ENCODE peak calls at places on chromosome 10, in six cellular contexts. R is lower lobe of right lung; Y is neural progenitor cell; G is cardiac muscle cell; T is right atrium auricular region; W is naive thymus-derived CD4-positive, alpha-beta T cell. X is an unnamed sample.

GRCh38 chr10:106997721-106998120 is 166.8 kb downstream of the SORCS1 start:
- DNase-seq in R (peak; percentile 58), Y (no peak), G (no peak), T (no peak), W (no peak), X (no peak)

GRCh38 chr10:182441-183201 is 47.4 kb downstream of the ZMYND11 start:
- DNase-seq in R (no peak), Y (no peak), G (no peak), T (no peak), W (no peak), X (no peak)

GRCh38 chr10:113463777-113464176 is 89.1 kb upstream of the HABP2 start:
- DNase-seq in R (no peak), Y (no peak), G (no peak), T (no peak), W (no peak), X (no peak)

GRCh38 chr10:24962998-24963397 is 10.6 kb upstream of the PRTFDC1 start:
- DNase-seq in R (no peak), Y (no peak), G (no peak), T (no peak), W (no peak), X (no peak)

GRCh38 chr10:113108180-113108835 is 158.3 kb downstream of the TCF7L2 start:
- DNase-seq in R (peak; percentile 60), Y (peak; percentile 74), G (peak; percentile 33), T (no peak), W (no peak), X (no peak)

GRCh38 chr10:9209105-9209798 is 1154.8 kb downstream of the GATA3 start:
- DNase-seq in R (no peak), Y (peak; percentile 79), G (peak; percentile 75), T (peak; percentile 72), W (peak; percentile 75), X (peak; percentile 54)

GRCh38 chr10:30431435-30431911 is 2.5 kb upstream of the MAP3K8 start:
- DNase-seq in R (no peak), Y (no peak), G (no peak), T (peak; percentile 79), W (no peak), X (no peak)

GRCh38 chr10:53432035-53432434 is 659.5 kb upstream of the MBL2 start:
- DNase-seq in R (no peak), Y (no peak), G (no peak), T (no peak), W (no peak), X (no peak)

GRCh38 chr10:97434055-97434454 is 8.1 kb downstream of the PGAM1 start:
- DNase-seq in R (no peak), Y (no peak), G (no peak), T (no peak), W (no peak), X (no peak)

GRCh38 chr10:8159628-8160165 is 105.2 kb downstream of the GATA3 start:
- DNase-seq in R (no peak), Y (no peak), G (no peak), T (no peak), W (no peak), X (no peak)

GRCh38 chr10:116183733-116184447 is 89.1 kb downstream of the GFRA1 start:
- DNase-seq in R (no peak), Y (peak; percentile 28), G (peak; percentile 79), T (no peak), W (no peak), X (no peak)

GRCh38 chr10:34168429-34168828 is 646.7 kb downstream of the PARD3 start:
- DNase-seq in R (no peak), Y (no peak), G (no peak), T (no peak), W (no peak), X (no peak)

GRCh38 chr10:13527864-13528137 is 1.0 kb downstream of the BEND7 start:
- DNase-seq in R (no peak), Y (no peak), G (no peak), T (no peak), W (no peak), X (no peak)

GRCh38 chr10:7561216-7561893 is 105.4 kb downstream of the ITIH5 start:
- DNase-seq in R (peak; percentile 44), Y (peak; percentile 37), G (peak; percentile 73), T (no peak), W (no peak), X (peak; percentile 81)

GRCh38 chr10:71771821-71772617 is 1.3 kb downstream of the VSIR start:
- DNase-seq in R (peak; percentile 63), Y (no peak), G (no peak), T (peak; percentile 90), W (no peak), X (no peak)

GRCh38 chr10:121572857-121573540 is 25.2 kb downstream of the FGFR2 start:
- DNase-seq in R (no peak), Y (no peak), G (no peak), T (no peak), W (no peak), X (no peak)

GRCh38 chr10:59627366-59628018 is 82.2 kb downstream of the SLC16A9 start:
- DNase-seq in R (no peak), Y (no peak), G (no peak), T (no peak), W (no peak), X (no peak)

GRCh38 chr10:95818663-95819062 is 62.7 kb downstream of the ENTPD1 start:
- DNase-seq in R (no peak), Y (no peak), G (no peak), T (no peak), W (no peak), X (no peak)

GRCh38 chr10:47176206-47176902 is 123.6 kb upstream of the GDF10 start:
- DNase-seq in R (no peak), Y (no peak), G (no peak), T (no peak), W (no peak), X (no peak)

GRCh38 chr10:21626457-21627161 is 92.6 kb downstream of the MLLT10 start:
- DNase-seq in R (no peak), Y (no peak), G (no peak), T (no peak), W (no peak), X (no peak)

GRCh38 chr10:96670786-96671185 is 49.5 kb downstream of the PIK3AP1 start:
- DNase-seq in R (no peak), Y (no peak), G (no peak), T (no peak), W (no peak), X (no peak)

GRCh38 chr10:47115322-47115721 is 184.7 kb upstream of the GDF10 start:
- DNase-seq in R (no peak), Y (no peak), G (no peak), T (no peak), W (no peak), X (no peak)

GRCh38 chr10:46992794-46993552 is 81.7 kb downstream of the PTPN20 start:
- DNase-seq in R (peak; percentile 45), Y (peak; percentile 42), G (peak; percentile 47), T (peak; percentile 66), W (no peak), X (peak; percentile 46)

GRCh38 chr10:121862624-121863023 is 65.2 kb downstream of the ATE1 start:
- DNase-seq in R (no peak), Y (no peak), G (no peak), T (no peak), W (no peak), X (no peak)

GRCh38 chr10:110618206-110618605 is 25.9 kb upstream of the RBM20 start:
- DNase-seq in R (no peak), Y (no peak), G (no peak), T (no peak), W (no peak), X (no peak)

GRCh38 chr10:88095778-88096452 is 232.5 kb downstream of the PTEN start:
- DNase-seq in R (no peak), Y (no peak), G (no peak), T (no peak), W (no peak), X (no peak)
- H3K4me1 ChIP-seq in R (peaks cover 13% of the 10 kb centered on the region), Y (no peaks in the 10 kb centered on the region), G (peaks cover 3% of the 10 kb centered on the region), T (no peaks in the 10 kb centered on the region), W (peaks cover 24% of the 10 kb centered on the region), X (peaks cover 22% of the 10 kb centered on the region)

DNA sequence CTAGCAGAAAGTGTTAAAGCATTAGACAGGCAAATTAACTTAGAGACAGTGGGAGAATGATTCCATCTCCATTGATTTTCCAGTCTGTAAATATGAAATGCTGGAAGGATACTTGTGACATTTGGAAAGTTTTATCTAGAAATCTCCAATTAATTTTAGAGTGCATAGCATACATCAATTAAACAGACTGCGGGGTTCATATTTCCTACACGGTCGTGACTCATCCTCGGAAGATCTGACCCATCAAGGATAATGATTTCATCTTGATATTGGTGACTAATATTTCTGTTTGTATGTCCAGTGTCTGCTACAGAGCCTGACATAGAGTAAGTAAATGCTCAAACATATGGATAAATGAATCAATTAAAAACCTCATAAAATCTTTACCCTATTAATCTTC is 474.9 kb downstream of the KCNMA1 start:
- DNase-seq in R (no peak), Y (no peak), G (no peak), T (no peak), W (no peak), X (no peak)
- H3K4me1 ChIP-seq in R (no peaks in the 10 kb centered on the region), Y (no peaks in the 10 kb centered on the region), G (no peaks in the 10 kb centered on the region), T (no peaks in the 10 kb centered on the region), W (no peaks in the 10 kb centered on the region), X (no peaks in the 10 kb centered on the region)

GRCh38 chr10:32317795-32318194 is 29.2 kb downstream of the EPC1 start:
- DNase-seq in R (no peak), Y (no peak), G (no peak), T (no peak), W (no peak), X (no peak)

GRCh38 chr10:32318476-32318896 is 28.5 kb downstream of the EPC1 start:
- DNase-seq in R (no peak), Y (no peak), G (no peak), T (no peak), W (no peak), X (no peak)

GRCh38 chr10:32321016-32321631 is 25.8 kb downstream of the EPC1 start:
- DNase-seq in R (no peak), Y (no peak), G (no peak), T (no peak), W (no peak), X (no peak)

GRCh38 chr10:32314588-32314987 is 32.4 kb downstream of the EPC1 start:
- DNase-seq in R (no peak), Y (no peak), G (no peak), T (no peak), W (no peak), X (no peak)

DNA sequence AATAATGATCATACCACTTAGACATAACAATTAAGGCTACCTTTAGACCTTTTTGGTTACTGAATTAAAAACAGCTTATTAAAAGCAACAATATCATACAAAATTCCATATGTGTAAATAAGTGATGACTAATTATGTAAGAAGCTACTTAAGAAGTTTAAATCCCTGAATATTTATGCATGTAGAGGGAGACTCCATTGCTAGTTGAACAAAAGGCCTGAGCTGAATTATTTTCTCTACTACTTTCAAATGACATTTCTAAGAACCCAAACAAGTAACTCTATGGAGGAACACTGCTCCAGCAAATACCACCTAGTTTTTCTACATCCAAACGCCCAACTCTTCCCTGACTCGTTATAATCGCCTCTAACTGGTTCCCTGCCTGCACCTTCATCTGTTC is 31.5 kb downstream of the EPC1 start:
- DNase-seq in R (no peak), Y (no peak), G (no peak), T (no peak), W (no peak), X (no peak)
- H3K4me1 ChIP-seq in R (peaks cover 85% of the 10 kb centered on the region), Y (peaks cover 5% of the 10 kb centered on the region), G (peaks cover 20% of the 10 kb centered on the region), T (no peaks in the 10 kb centered on the region), W (peaks cover 71% of the 10 kb centered on the region), X (peaks cover 7% of the 10 kb centered on the region)

DNA sequence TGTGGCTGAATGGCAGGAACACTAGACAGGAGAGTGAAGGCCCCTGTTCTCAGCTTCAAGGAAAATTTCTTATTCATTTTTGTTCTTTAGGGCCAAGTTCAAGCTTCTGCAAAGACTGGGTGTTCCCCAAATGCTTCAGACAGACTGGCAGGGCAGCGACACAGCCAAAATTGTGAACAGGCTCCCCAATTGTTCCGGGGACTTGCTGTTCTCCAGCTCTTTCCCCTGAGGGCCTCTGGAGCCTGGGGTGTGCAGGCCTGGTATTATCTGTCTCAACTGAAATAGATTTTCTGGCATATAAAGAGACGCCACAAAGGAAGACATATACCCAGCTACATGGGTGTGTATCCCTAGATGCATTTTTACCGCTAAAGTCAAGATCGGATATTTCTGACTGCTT is 30.3 kb upstream of the PLCE1 start:
- DNase-seq in R (no peak), Y (no peak), G (no peak), T (no peak), W (no peak), X (no peak)
- H3K4me1 ChIP-seq in R (no peaks in the 10 kb centered on the region), Y (no peaks in the 10 kb centered on the region), G (no peaks in the 10 kb centered on the region), T (no peaks in the 10 kb centered on the region), W (no peaks in the 10 kb centered on the region), X (no peaks in the 10 kb centered on the region)

X was measured in right lobe of liver.